ENCODE peak calls at places on chromosomes 11 and 22, in ten cellular contexts. D is transverse colon, X is SK-N-SH, I is K562, F is upper lobe of left lung, K is A549, N is tibial nerve, M is suprapubic skin, C is stomach, P is sigmoid colon. O is an unnamed sample. For H3K4me1, the result is how much of the 10 kb centered on the place peaks cover.

GRCh38 chr11:43419460-43419859 is 60.7 kb downstream of the TTC17 start:
- DNase-seq in D (peak), X (peak), I (peak), F (no peak), K (peak), N (no peak), M (no peak), C (peak), P (no peak), O (no peak)

GRCh38 chr11:2137202-2138071 is 1.8 kb downstream of the IGF2 start:
- DNase-seq in D (peak), X (peak), I (peak), F (peak), K (peak), N (peak), M (no peak), C (peak), P (no peak), O (peak)

GRCh38 chr11:68535098-68535497 is 74.5 kb downstream of the PPP6R3 start:
- DNase-seq in D (no peak), X (peak), I (no peak), F (no peak), K (no peak), N (no peak), M (no peak), C (no peak), P (no peak), O (no peak)

GRCh38 chr11:123302751-123303195 is 107.7 kb upstream of the CLMP start:
- DNase-seq in D (no peak), X (no peak), I (no peak), F (no peak), K (peak), N (no peak), M (no peak), C (no peak), P (no peak), O (no peak)

GRCh38 chr22:17882162-17882561 is 107.9 kb upstream of the BID start:
- DNase-seq in D (no peak), X (no peak), I (no peak), F (no peak), K (no peak), N (no peak), M (no peak), C (no peak), P (no peak), O (no peak)

GRCh38 chr11:109808569-109808968 is 284.6 kb upstream of the ZC3H12C start:
- DNase-seq in D (no peak), X (no peak), I (peak), F (no peak), K (no peak), N (no peak), M (no peak), C (no peak), P (no peak), O (no peak)

GRCh38 chr22:40898850-40899357 is 37.0 kb upstream of the DNAJB7 start:
- DNase-seq in D (no peak), X (peak), I (peak), F (no peak), K (peak), N (no peak), M (no peak), C (no peak), P (no peak), O (no peak)

GRCh38 chr22:47901911-47902310 is 1139.5 kb downstream of the TBC1D22A start:
- DNase-seq in D (no peak), X (no peak), I (no peak), F (no peak), K (no peak), N (no peak), M (no peak), C (no peak), P (no peak), O (no peak)

GRCh38 chr22:24685804-24686203 is 82.8 kb downstream of the GGT1 start:
- DNase-seq in D (no peak), X (peak), I (no peak), F (peak), K (no peak), N (no peak), M (no peak), C (no peak), P (no peak), O (peak)

GRCh38 chr11:103395612-103396011 is 286.4 kb downstream of the DYNC2H1 start:
- DNase-seq in D (no peak), X (no peak), I (no peak), F (no peak), K (peak), N (no peak), M (no peak), C (no peak), P (no peak), O (no peak)

GRCh38 chr11:64428685-64429084 is 69.7 kb downstream of the RPS6KA4 start:
- DNase-seq in D (no peak), X (no peak), I (no peak), F (no peak), K (no peak), N (no peak), M (no peak), C (no peak), P (no peak), O (no peak)

GRCh38 chr11:9030601-9031000 is 26.8 kb upstream of the NRIP3 start:
- DNase-seq in D (no peak), X (no peak), I (no peak), F (no peak), K (no peak), N (no peak), M (no peak), C (peak), P (no peak), O (no peak)

GRCh38 chr11:36594316-36594989 is at the start of gene IFTAP:
- DNase-seq in D (peak), X (peak), I (peak), F (peak), K (peak), N (peak), M (peak), C (peak), P (peak), O (peak)

GRCh38 chr11:10201343-10201742 is 92.7 kb downstream of the SBF2 start:
- DNase-seq in D (no peak), X (no peak), I (no peak), F (no peak), K (no peak), N (no peak), M (no peak), C (no peak), P (no peak), O (no peak)

GRCh38 chr11:118883368-118884071 is at the start of gene CXCR5:
- DNase-seq in D (peak), X (no peak), I (no peak), F (no peak), K (no peak), N (no peak), M (no peak), C (no peak), P (no peak), O (no peak)

GRCh38 chr11:122981388-122982264 is at the start of gene BSX:
- DNase-seq in D (peak), X (no peak), I (peak), F (peak), K (peak), N (no peak), M (peak), C (peak), P (no peak), O (peak)

GRCh38 chr11:61815790-61816735 is 740 bp downstream of the FADS1 start:
- DNase-seq in D (peak), X (peak), I (peak), F (peak), K (peak), N (peak), M (peak), C (peak), P (peak), O (peak)

GRCh38 chr22:19886605-19887250 is 32.1 kb upstream of the GNB1L start:
- DNase-seq in D (no peak), X (no peak), I (no peak), F (no peak), K (no peak), N (no peak), M (peak), C (no peak), P (no peak), O (no peak)

GRCh38 chr11:119845756-119846155 is 116.8 kb upstream of the NECTIN1 start:
- DNase-seq in D (no peak), X (no peak), I (no peak), F (no peak), K (no peak), N (no peak), M (no peak), C (no peak), P (no peak), O (no peak)

GRCh38 chr11:129224538-129224937 is 32.4 kb upstream of the ARHGAP32 start:
- DNase-seq in D (no peak), X (no peak), I (no peak), F (no peak), K (no peak), N (no peak), M (no peak), C (no peak), P (no peak), O (no peak)

GRCh38 chr11:117908959-117909610 is 20.1 kb downstream of the TMPRSS13 start:
- DNase-seq in D (no peak), X (peak), I (peak), F (no peak), K (no peak), N (no peak), M (peak), C (no peak), P (no peak), O (no peak)

GRCh38 chr22:25990940-25991339 is 178.3 kb upstream of the SEZ6L start:
- DNase-seq in D (no peak), X (no peak), I (no peak), F (no peak), K (no peak), N (no peak), M (no peak), C (no peak), P (no peak), O (no peak)

GRCh38 chr22:26846645-26847044 is 189.3 kb downstream of the MIAT start:
- DNase-seq in D (no peak), X (no peak), I (no peak), F (no peak), K (no peak), N (no peak), M (no peak), C (no peak), P (no peak), O (no peak)

GRCh38 chr11:124670732-124671131 is 2.8 kb downstream of the SIAE start:
- DNase-seq in D (no peak), X (no peak), I (peak), F (no peak), K (no peak), N (no peak), M (no peak), C (no peak), P (no peak), O (no peak)

GRCh38 chr11:128632151-128632791 is 44.9 kb upstream of the ETS1 start:
- DNase-seq in D (peak), X (peak), I (no peak), F (no peak), K (peak), N (peak), M (no peak), C (no peak), P (no peak), O (peak)

GRCh38 chr22:36379593-36380361 is 8.0 kb downstream of the MYH9 start:
- DNase-seq in D (no peak), X (no peak), I (no peak), F (no peak), K (no peak), N (no peak), M (no peak), C (no peak), P (no peak), O (no peak)

GRCh38 chr11:77142091-77142975 is 14.3 kb downstream of the MYO7A start:
- DNase-seq in D (no peak), X (peak), I (no peak), F (no peak), K (no peak), N (no peak), M (no peak), C (no peak), P (no peak), O (no peak)

GRCh38 chr11:132424433-132424832 is 1054.0 kb downstream of the NTM start:
- DNase-seq in D (no peak), X (no peak), I (no peak), F (no peak), K (no peak), N (no peak), M (no peak), C (no peak), P (no peak), O (no peak)

GRCh38 chr22:49208768-49209252 is 618.9 kb downstream of the BRD1 start:
- DNase-seq in D (no peak), X (no peak), I (peak), F (no peak), K (no peak), N (no peak), M (peak), C (peak), P (peak), O (no peak)

GRCh38 chr11:4191031-4191571 is 96.5 kb downstream of the RRM1 start:
- DNase-seq in D (no peak), X (no peak), I (no peak), F (no peak), K (no peak), N (no peak), M (no peak), C (peak), P (peak), O (no peak)

GRCh38 chr11:58057481-58057880 is 26.7 kb downstream of the OR6Q1 start:
- DNase-seq in D (no peak), X (no peak), I (no peak), F (no peak), K (no peak), N (no peak), M (no peak), C (no peak), P (no peak), O (no peak)

DNA sequence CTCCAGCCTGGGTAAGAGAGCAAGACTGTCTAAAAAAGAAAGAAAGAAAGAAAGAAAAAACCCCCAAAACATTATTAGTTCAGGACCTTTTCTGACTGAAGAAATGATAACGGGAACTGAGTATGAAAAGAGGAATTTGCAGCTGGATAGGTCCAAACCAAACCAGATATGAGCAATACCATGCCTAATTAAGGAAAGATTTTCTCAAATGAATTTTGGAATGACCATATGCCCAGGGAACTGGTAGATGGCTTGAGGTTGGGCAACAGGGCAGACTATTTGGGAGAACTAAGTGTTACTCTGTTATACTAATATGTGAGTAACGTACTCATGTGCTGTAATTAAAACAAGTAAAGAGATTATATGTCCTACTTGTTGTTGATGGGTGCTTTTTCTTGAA is 186.1 kb downstream of the TMEM135 start:
- DNase-seq in D (no peak), X (no peak), I (no peak), F (no peak), K (no peak), N (no peak), M (no peak), C (no peak), P (no peak), O (no peak)
- H3K4me1 ChIP-seq in D (under half), X (under half), I (under half), F (under half), K (under half), N (under half), M (under half), C (under half), P (under half), O (under half)

DNA sequence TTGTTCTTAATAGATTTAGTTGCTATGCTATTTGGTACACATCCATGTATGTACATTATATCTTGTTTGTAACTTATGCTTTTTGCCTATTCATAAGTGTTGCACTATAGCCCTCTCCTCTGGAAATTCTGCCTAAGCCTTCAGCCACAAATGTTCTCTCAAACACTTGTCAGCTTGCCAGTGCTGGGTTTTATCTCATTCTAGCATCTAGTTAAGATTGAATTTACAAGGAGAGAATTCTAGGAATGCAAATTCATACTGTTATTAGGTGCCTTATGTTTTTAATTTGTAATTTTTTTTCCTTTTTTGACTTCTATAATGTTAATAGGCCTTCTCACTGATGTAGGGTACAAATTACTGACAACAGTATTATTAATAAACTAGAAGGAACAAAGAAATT is 14.6 kb upstream of the CTSC start:
- DNase-seq in D (no peak), X (no peak), I (no peak), F (no peak), K (no peak), N (no peak), M (no peak), C (no peak), P (no peak), O (no peak)
- TF ChIP-seq EP300 in D (no peak), X (peak), I (no peak), F (no peak), K (no peak), N (no peak), M (no peak), C (no peak), P (no peak), O (no peak)

GRCh38 chr11:834371-835316 is 1.9 kb downstream of the CD151 start:
- DNase-seq in D (peak), X (no peak), I (no peak), F (peak), K (peak), N (no peak), M (no peak), C (peak), P (peak), O (peak)

GRCh38 chr11:831951-832528 is 712 bp upstream of the CD151 start:
- DNase-seq in D (no peak), X (no peak), I (no peak), F (peak), K (no peak), N (no peak), M (no peak), C (no peak), P (no peak), O (no peak)

GRCh38 chr11:833114-833791 is 501 bp downstream of the CD151 start:
- DNase-seq in D (peak), X (peak), I (peak), F (peak), K (peak), N (no peak), M (no peak), C (peak), P (no peak), O (no peak)

GRCh38 chr11:832529-833113 is at the start of gene CD151:
- DNase-seq in D (peak), X (peak), I (peak), F (peak), K (peak), N (no peak), M (no peak), C (peak), P (no peak), O (no peak)

GRCh38 chr11:833849-834311 is 1.1 kb downstream of the CD151 start:
- DNase-seq in D (peak), X (no peak), I (peak), F (no peak), K (peak), N (no peak), M (no peak), C (peak), P (no peak), O (no peak)
- H3K4me1 ChIP-seq in D (half or more), X (under half), I (under half), F (half or more), K (half or more), N (under half), M (half or more), C (half or more), P (half or more), O (under half)

DNA sequence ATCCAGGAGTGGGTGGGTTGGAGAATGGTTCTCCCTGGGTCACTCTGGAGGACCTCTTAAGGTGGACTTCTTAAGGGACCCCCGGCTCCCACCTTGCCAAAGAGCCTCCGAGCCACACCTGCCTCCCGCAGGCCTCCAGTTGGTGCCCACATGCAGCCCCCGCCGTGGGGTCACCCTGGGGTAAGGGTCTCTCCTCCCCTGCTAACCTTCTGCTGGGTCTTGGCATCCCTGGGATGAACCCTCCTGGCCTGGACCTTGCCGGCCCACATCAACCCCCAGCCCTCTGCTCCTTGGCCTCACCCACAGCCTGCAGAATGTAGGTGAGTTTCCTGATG is 12.5 kb upstream of the MUC6 start:
- DNase-seq in D (no peak), X (no peak), I (no peak), F (no peak), K (no peak), N (no peak), M (no peak), C (no peak), P (peak), O (no peak)
- TF ChIP-seq EP300 in D (no peak), X (no peak), I (no peak), F (no peak), K (no peak), N (no peak), M (no peak), C (no peak), P (no peak), O (no peak)

DNA sequence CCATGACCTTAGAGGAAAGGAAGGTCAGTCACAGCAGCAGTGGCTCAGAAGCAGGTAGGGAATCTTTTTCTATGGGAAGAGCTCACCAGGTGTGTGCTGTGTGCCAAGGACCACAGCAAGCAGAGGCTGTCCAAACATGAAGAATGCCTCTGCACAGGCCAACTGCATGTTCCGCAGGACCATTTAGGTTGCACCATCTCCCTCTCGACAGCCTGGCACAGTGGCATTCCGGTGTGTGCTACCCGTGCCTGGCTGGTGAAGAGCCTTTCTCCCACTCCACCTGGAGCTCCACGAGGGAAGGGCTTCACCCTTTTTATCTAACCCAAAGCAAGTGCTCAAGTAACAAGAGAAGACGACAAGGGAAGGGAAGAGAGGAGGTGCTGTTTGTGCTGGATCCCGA is 76.5 kb downstream of the PACSIN2 start:
- DNase-seq in D (no peak), X (no peak), I (no peak), F (no peak), K (no peak), N (no peak), M (peak), C (no peak), P (no peak), O (no peak)
- H3K4me1 ChIP-seq in D (half or more), X (under half), I (under half), F (half or more), K (half or more), N (half or more), M (half or more), C (half or more), P (half or more), O (under half)

DNA sequence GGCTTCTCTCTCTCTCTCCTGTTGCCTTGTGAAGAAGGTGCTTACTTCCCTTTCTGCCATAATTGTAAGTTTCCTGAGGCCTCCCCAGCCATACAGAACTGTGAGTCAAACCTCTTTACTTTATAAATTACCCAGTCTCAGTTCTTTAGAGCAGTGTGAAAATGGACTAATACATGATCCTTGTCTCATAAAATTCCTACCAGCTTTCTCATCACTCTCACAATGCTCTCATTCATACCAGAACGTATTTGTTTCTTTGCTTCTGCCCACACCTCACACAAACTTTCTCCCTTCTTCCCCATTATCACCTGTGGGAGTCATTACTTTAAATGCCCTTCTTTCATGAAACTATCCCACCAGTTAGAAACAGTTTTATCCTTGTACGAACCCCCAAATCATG is 62.7 kb upstream of the ARHGAP42 start:
- DNase-seq in D (no peak), X (no peak), I (no peak), F (no peak), K (no peak), N (no peak), M (no peak), C (no peak), P (no peak), O (no peak)
- TF ChIP-seq EP300 in D (no peak), X (no peak), I (no peak), F (no peak), K (no peak), N (no peak), M (no peak), C (no peak), P (no peak), O (no peak)

GRCh38 chr11:79418241-79418640 is 22.6 kb downstream of the TENM4 start:
- DNase-seq in D (no peak), X (no peak), I (no peak), F (no peak), K (no peak), N (no peak), M (no peak), C (no peak), P (no peak), O (no peak)

GRCh38 chr11:79415912-79416311 is 24.9 kb downstream of the TENM4 start:
- DNase-seq in D (no peak), X (no peak), I (no peak), F (no peak), K (no peak), N (no peak), M (no peak), C (no peak), P (no peak), O (no peak)

GRCh38 chr11:79417069-79417920 is 23.5 kb downstream of the TENM4 start:
- DNase-seq in D (no peak), X (no peak), I (no peak), F (no peak), K (no peak), N (no peak), M (no peak), C (no peak), P (no peak), O (no peak)

GRCh38 chr11:79421820-79422219 is 19.0 kb downstream of the TENM4 start:
- DNase-seq in D (no peak), X (no peak), I (no peak), F (no peak), K (no peak), N (no peak), M (no peak), C (no peak), P (no peak), O (no peak)

GRCh38 chr11:79419120-79419519 is 21.7 kb downstream of the TENM4 start:
- DNase-seq in D (peak), X (no peak), I (no peak), F (no peak), K (peak), N (no peak), M (no peak), C (peak), P (no peak), O (no peak)
- H3K4me1 ChIP-seq in D (under half), X (under half), I (under half), F (under half), K (under half), N (under half), M (under half), C (under half), P (under half), O (under half)

O was measured in ovary.